ENCODE peak calls at places on chromosomes 3 and 15, in six cellular contexts. H is neural crest cell; Q is stomach; E is NCI-H187; N is fibroblast of the conjunctiva; O is stimulated activated CD4-positive, alpha-beta T cell treated with anti-CD3 and anti-CD28 coated beads, Interleukin-2, amount 100 ng/mL, for 48 hours. B is an unnamed sample.

GRCh38 chr3:120170223-120170622 is 76.0 kb upstream of the GSK3B start:
- DNase-seq in E (no peak), Q (no peak), N (no peak), H (no peak), O (no peak), B (no peak)

GRCh38 chr3:161274691-161275298 is 53.7 kb downstream of the NMD3 start:
- DNase-seq in O (peak; percentile 44), E (peak; percentile 23), N (peak; percentile 27), Q (no peak), H (peak; percentile 20), B (peak; percentile 66)

GRCh38 chr15:59247364-59247763 is 40.7 kb downstream of the LDHAL6B start:
- DNase-seq in Q (peak; percentile 61), E (peak; percentile 2), O (peak; percentile 38), N (peak; percentile 62), H (peak; percentile 51), B (peak; percentile 62)

GRCh38 chr15:77773003-77773402 is 140.3 kb upstream of the LINGO1 start:
- DNase-seq in H (no peak), E (no peak), Q (no peak), O (no peak), N (no peak), B (no peak)

GRCh38 chr3:165746874-165747273 is 90.3 kb downstream of the BCHE start:
- DNase-seq in O (no peak), H (no peak), N (no peak), Q (no peak), E (no peak), B (no peak)

GRCh38 chr3:51024765-51025681 is 350.3 kb downstream of the DOCK3 start:
- DNase-seq in O (peak; percentile 26), H (no peak), Q (peak; percentile 50), N (no peak), E (no peak), B (no peak)

GRCh38 chr15:34621675-34622074 is 38.2 kb upstream of the GOLGA8B start:
- DNase-seq in E (no peak), Q (no peak), H (no peak), N (no peak), O (no peak), B (no peak)

GRCh38 chr3:86702381-86702958 is 288.5 kb downstream of the VGLL3 start:
- DNase-seq in O (no peak), Q (no peak), H (no peak), N (no peak), E (no peak), B (no peak)

GRCh38 chr15:38050529-38050928 is 116.1 kb downstream of the TMCO5A start:
- DNase-seq in H (no peak), N (no peak), E (no peak), Q (no peak), O (no peak), B (no peak)

GRCh38 chr3:24287728-24288450 is 206.8 kb downstream of the THRB start:
- DNase-seq in N (no peak), Q (peak; percentile 60), H (no peak), O (no peak), E (no peak), B (no peak)

GRCh38 chr3:16978234-16978920 is 93.6 kb downstream of the PLCL2 start:
- DNase-seq in E (no peak), Q (no peak), N (no peak), O (no peak), H (no peak), B (no peak)

GRCh38 chr3:182710557-182711157 is 82.6 kb upstream of the ATP11B start:
- DNase-seq in Q (no peak), N (no peak), E (no peak), H (no peak), O (no peak), B (no peak)

GRCh38 chr15:91921821-91922198 is 68.3 kb downstream of the SLCO3A1 start:
- DNase-seq in N (no peak), H (no peak), Q (no peak), E (no peak), O (no peak), B (no peak)

GRCh38 chr15:48802867-48803266 is 8.0 kb downstream of the CEP152 start:
- DNase-seq in Q (no peak), N (peak; percentile 72), E (no peak), H (no peak), O (no peak), B (no peak)

GRCh38 chr15:75054172-75054897 is 30.9 kb downstream of the PPCDC start:
- DNase-seq in O (no peak), N (no peak), H (no peak), Q (no peak), E (no peak), B (no peak)

GRCh38 chr15:71529353-71529752 is 281.0 kb upstream of the NR2E3 start:
- DNase-seq in H (no peak), N (no peak), Q (no peak), E (no peak), O (no peak), B (no peak)

GRCh38 chr15:63473999-63474809 is 30.2 kb upstream of the USP3 start:
- DNase-seq in E (no peak), O (no peak), N (no peak), H (no peak), Q (peak; percentile 75), B (no peak)